ENCODE peak calls at places on chromosomes 6 and 20, in eight cellular contexts. One of them, this sample, is unnamed.

GRCh38 chr6:107653861-107654394 is 164.0 kb downstream of the SOBP start:
- DNase-seq in astrocyte of the spinal cord: no peak
- DNase-seq in 8988T: no peak
- DNase-seq in nephron progenitor cell: no peak
- DNase-seq in psoas muscle: no peak
- DNase-seq in Panc1: no peak
- DNase-seq in activated T-helper 9 cell treated with anti-CD3 and anti-CD28 coated beads, Interleukin-2, amount 50 U/mL, for 16 hours: no peak
- DNase-seq in glutamatergic neuron: no peak
- DNase-seq in this sample: no peak

GRCh38 chr6:65072500-65072899 is 634.5 kb downstream of the EYS start:
- DNase-seq in astrocyte of the spinal cord: no peak
- DNase-seq in 8988T: no peak
- DNase-seq in nephron progenitor cell: no peak
- DNase-seq in psoas muscle: no peak
- DNase-seq in Panc1: no peak
- DNase-seq in activated T-helper 9 cell treated with anti-CD3 and anti-CD28 coated beads, Interleukin-2, amount 50 U/mL, for 16 hours: no peak
- DNase-seq in glutamatergic neuron: no peak
- DNase-seq in this sample: no peak

GRCh38 chr6:82861121-82861520 is 204.5 kb downstream of the UBE3D start:
- DNase-seq in astrocyte of the spinal cord: no peak
- DNase-seq in 8988T: no peak
- DNase-seq in nephron progenitor cell: no peak
- DNase-seq in psoas muscle: no peak
- DNase-seq in Panc1: no peak
- DNase-seq in activated T-helper 9 cell treated with anti-CD3 and anti-CD28 coated beads, Interleukin-2, amount 50 U/mL, for 16 hours: no peak
- DNase-seq in glutamatergic neuron: no peak
- DNase-seq in this sample: no peak

GRCh38 chr20:25012616-25013189 is 20.2 kb upstream of the APMAP start:
- DNase-seq in astrocyte of the spinal cord: no peak
- DNase-seq in 8988T: no peak
- DNase-seq in nephron progenitor cell: no peak
- DNase-seq in psoas muscle: no peak
- DNase-seq in Panc1: no peak
- DNase-seq in activated T-helper 9 cell treated with anti-CD3 and anti-CD28 coated beads, Interleukin-2, amount 50 U/mL, for 16 hours: no peak
- DNase-seq in glutamatergic neuron: no peak
- DNase-seq in this sample: peak

GRCh38 chr6:92690997-92691599 is 728.3 kb downstream of the EPHA7 start:
- DNase-seq in astrocyte of the spinal cord: peak
- DNase-seq in 8988T: no peak
- DNase-seq in nephron progenitor cell: no peak
- DNase-seq in psoas muscle: no peak
- DNase-seq in Panc1: no peak
- DNase-seq in activated T-helper 9 cell treated with anti-CD3 and anti-CD28 coated beads, Interleukin-2, amount 50 U/mL, for 16 hours: no peak
- DNase-seq in glutamatergic neuron: no peak
- DNase-seq in this sample: no peak

GRCh38 chr6:168122521-168122920 is 43.5 kb upstream of the FRMD1 start:
- DNase-seq in astrocyte of the spinal cord: no peak
- DNase-seq in 8988T: no peak
- DNase-seq in nephron progenitor cell: no peak
- DNase-seq in psoas muscle: no peak
- DNase-seq in Panc1: no peak
- DNase-seq in activated T-helper 9 cell treated with anti-CD3 and anti-CD28 coated beads, Interleukin-2, amount 50 U/mL, for 16 hours: no peak
- DNase-seq in glutamatergic neuron: no peak
- DNase-seq in this sample: no peak

GRCh38 chr6:25834950-25835349 is 3.1 kb upstream of the SLC17A1 start:
- DNase-seq in astrocyte of the spinal cord: no peak
- DNase-seq in 8988T: no peak
- DNase-seq in nephron progenitor cell: no peak
- DNase-seq in psoas muscle: no peak
- DNase-seq in Panc1: no peak
- DNase-seq in activated T-helper 9 cell treated with anti-CD3 and anti-CD28 coated beads, Interleukin-2, amount 50 U/mL, for 16 hours: no peak
- DNase-seq in glutamatergic neuron: no peak
- DNase-seq in this sample: no peak

GRCh38 chr20:53926428-53927028 is 143.9 kb downstream of the BCAS1 start:
- DNase-seq in astrocyte of the spinal cord: peak
- DNase-seq in 8988T: peak
- DNase-seq in nephron progenitor cell: no peak
- DNase-seq in psoas muscle: no peak
- DNase-seq in Panc1: peak
- DNase-seq in activated T-helper 9 cell treated with anti-CD3 and anti-CD28 coated beads, Interleukin-2, amount 50 U/mL, for 16 hours: peak
- DNase-seq in glutamatergic neuron: no peak
- DNase-seq in this sample: no peak

GRCh38 chr6:11738681-11739375 is 39.8 kb downstream of the ADTRP start:
- DNase-seq in astrocyte of the spinal cord: no peak
- DNase-seq in 8988T: no peak
- DNase-seq in nephron progenitor cell: no peak
- DNase-seq in psoas muscle: no peak
- DNase-seq in Panc1: no peak
- DNase-seq in activated T-helper 9 cell treated with anti-CD3 and anti-CD28 coated beads, Interleukin-2, amount 50 U/mL, for 16 hours: no peak
- DNase-seq in glutamatergic neuron: no peak
- DNase-seq in this sample: no peak

GRCh38 chr6:12295558-12296254 is 5.5 kb downstream of the EDN1 start:
- DNase-seq in astrocyte of the spinal cord: no peak
- DNase-seq in 8988T: no peak
- DNase-seq in nephron progenitor cell: no peak
- DNase-seq in psoas muscle: no peak
- DNase-seq in Panc1: no peak
- DNase-seq in activated T-helper 9 cell treated with anti-CD3 and anti-CD28 coated beads, Interleukin-2, amount 50 U/mL, for 16 hours: no peak
- DNase-seq in glutamatergic neuron: no peak
- DNase-seq in this sample: no peak

GRCh38 chr6:76866091-76866490 is 597.2 kb downstream of the HTR1B start:
- DNase-seq in astrocyte of the spinal cord: no peak
- DNase-seq in 8988T: no peak
- DNase-seq in nephron progenitor cell: no peak
- DNase-seq in psoas muscle: no peak
- DNase-seq in Panc1: no peak
- DNase-seq in activated T-helper 9 cell treated with anti-CD3 and anti-CD28 coated beads, Interleukin-2, amount 50 U/mL, for 16 hours: no peak
- DNase-seq in glutamatergic neuron: no peak
- DNase-seq in this sample: no peak

GRCh38 chr6:141290871-141291270 is 841.9 kb upstream of the GJE1 start:
- DNase-seq in astrocyte of the spinal cord: no peak
- DNase-seq in 8988T: no peak
- DNase-seq in nephron progenitor cell: no peak
- DNase-seq in psoas muscle: no peak
- DNase-seq in Panc1: no peak
- DNase-seq in activated T-helper 9 cell treated with anti-CD3 and anti-CD28 coated beads, Interleukin-2, amount 50 U/mL, for 16 hours: no peak
- DNase-seq in glutamatergic neuron: no peak
- DNase-seq in this sample: no peak

GRCh38 chr20:25195962-25196700 is 619 bp downstream of the ENTPD6 start:
- DNase-seq in astrocyte of the spinal cord: no peak
- DNase-seq in 8988T: no peak
- DNase-seq in nephron progenitor cell: peak
- DNase-seq in psoas muscle: no peak
- DNase-seq in Panc1: no peak
- DNase-seq in activated T-helper 9 cell treated with anti-CD3 and anti-CD28 coated beads, Interleukin-2, amount 50 U/mL, for 16 hours: no peak
- DNase-seq in glutamatergic neuron: peak
- DNase-seq in this sample: no peak

GRCh38 chr6:15479761-15480160 is 183.1 kb downstream of the DTNBP1 start:
- DNase-seq in astrocyte of the spinal cord: peak
- DNase-seq in 8988T: no peak
- DNase-seq in nephron progenitor cell: no peak
- DNase-seq in psoas muscle: no peak
- DNase-seq in Panc1: no peak
- DNase-seq in activated T-helper 9 cell treated with anti-CD3 and anti-CD28 coated beads, Interleukin-2, amount 50 U/mL, for 16 hours: no peak
- DNase-seq in glutamatergic neuron: no peak
- DNase-seq in this sample: no peak

GRCh38 chr6:136612666-136613389 is 62.6 kb upstream of the MAP7 start:
- DNase-seq in astrocyte of the spinal cord: no peak
- DNase-seq in 8988T: no peak
- DNase-seq in nephron progenitor cell: no peak
- DNase-seq in psoas muscle: no peak
- DNase-seq in Panc1: no peak
- DNase-seq in activated T-helper 9 cell treated with anti-CD3 and anti-CD28 coated beads, Interleukin-2, amount 50 U/mL, for 16 hours: no peak
- DNase-seq in glutamatergic neuron: no peak
- DNase-seq in this sample: no peak